ENCODE peak calls at places on chromosomes 11 and 22, in four cellular contexts. A, N, B and T are unnamed samples.

GRCh38 chr11:47466701-47467250 is 17.8 kb upstream of the RAPSN start:
- DNase-seq in A (no peak), N (peak), B (no peak), T (peak)

GRCh38 chr11:102313225-102313940 is 3.9 kb upstream of the BIRC3 start:
- DNase-seq in A (peak), N (no peak), B (no peak), T (no peak)

GRCh38 chr11:36367806-36368680 is 72.0 kb downstream of the PRR5L start:
- DNase-seq in A (no peak), N (peak), B (no peak), T (no peak)

GRCh38 chr11:58902881-58903280 is 36.4 kb upstream of the GLYATL1 start:
- DNase-seq in A (no peak), N (no peak), B (no peak), T (no peak)

GRCh38 chr22:17920145-17920605 is 104.2 kb downstream of the MICAL3 start:
- DNase-seq in A (peak), N (peak), B (no peak), T (no peak)

GRCh38 chr11:84675631-84676030 is 951.5 kb downstream of the DLG2 start:
- DNase-seq in A (no peak), N (no peak), B (no peak), T (no peak)

GRCh38 chr11:112694813-112695212 is 266.4 kb upstream of the NCAM1 start:
- DNase-seq in A (no peak), N (peak), B (no peak), T (no peak)

GRCh38 chr11:124174001-124174400 is 9.1 kb upstream of the OR10D3 start:
- DNase-seq in A (peak), N (peak), B (no peak), T (peak)

GRCh38 chr11:59891781-59892181 is 13.2 kb downstream of the OOSP3 start:
- DNase-seq in A (peak), N (no peak), B (no peak), T (no peak)

GRCh38 chr11:126282361-126282741 is 542 bp upstream of the TIRAP start:
- DNase-seq in A (peak), N (peak), B (no peak), T (peak)

GRCh38 chr11:74366576-74366975 is 31.7 kb downstream of the PGM2L1 start:
- DNase-seq in A (peak), N (peak), B (no peak), T (no peak)